ENCODE peak calls at places on chromosomes 2 and 18, in four cellular contexts. Z is activated CD4-positive, alpha-beta T cell treated with anti-CD3 and anti-CD28 coated beads for 24 hours; A is activated T-cell treated with anti-CD3 and anti-CD28 coated beads, Interleukin-2, amount 50 U/mL, for 48 hours; U is ELR. X is an unnamed sample.

GRCh38 chr2:240635998-240636547 is 10.8 kb downstream of the GPR35 start:
- DNase-seq in Z (no peak), A (no peak), U (no peak), X (no peak)

GRCh38 chr18:7803956-7804469 is 236.9 kb downstream of the PTPRM start:
- DNase-seq in Z (no peak), A (no peak), U (no peak), X (no peak)

GRCh38 chr18:10949655-10950054 is 199.7 kb downstream of the PIEZO2 start:
- DNase-seq in Z (no peak), A (no peak), U (no peak), X (no peak)

GRCh38 chr2:150255528-150255927 is 231.9 kb downstream of the RND3 start:
- DNase-seq in Z (no peak), A (no peak), U (peak), X (no peak)

GRCh38 chr2:181185948-181186347 is 205.5 kb downstream of the UBE2E3 start:
- DNase-seq in Z (no peak), A (no peak), U (peak), X (no peak)

GRCh38 chr2:61253136-61253535 is 91.1 kb downstream of the C2orf74 start:
- DNase-seq in Z (no peak), A (no peak), U (peak), X (peak)

GRCh38 chr2:196131384-196131861 is 40.0 kb downstream of the STK17B start:
- DNase-seq in Z (peak), A (peak), U (peak), X (no peak)

GRCh38 chr18:33746261-33746660 is 168.2 kb downstream of the ASXL3 start:
- DNase-seq in Z (no peak), A (no peak), U (no peak), X (peak)

GRCh38 chr2:232533944-232534710 is 5.4 kb upstream of the CHRNG start:
- DNase-seq in Z (no peak), A (no peak), U (no peak), X (no peak)

GRCh38 chr2:180663016-180663471 is 317.4 kb upstream of the UBE2E3 start:
- DNase-seq in Z (no peak), A (no peak), U (peak), X (no peak)

GRCh38 chr2:69353360-69353759 is 33.7 kb downstream of the GFPT1 start:
- DNase-seq in Z (no peak), A (no peak), U (no peak), X (no peak)

GRCh38 chr18:3923750-3924149 is 473.8 kb downstream of the TGIF1 start:
- DNase-seq in Z (no peak), A (no peak), U (peak), X (no peak)

GRCh38 chr2:64288932-64289655 is 144.9 kb upstream of the PELI1 start:
- DNase-seq in Z (no peak), A (no peak), U (no peak), X (no peak)

X was measured in putamen.